ENCODE peak calls at places on chromosome 16, in five cellular contexts. One of them, this sample, is unnamed.

GRCh38 chr16:12760819-12761611 is 42.7 kb downstream of the CPPED1 start:
- DNase-seq in NCI-H2081: no peak
- DNase-seq in upper lobe of right lung: no peak
- DNase-seq in stimulated activated naive CD8-positive, alpha-beta T cell treated with anti-CD3 and anti-CD28 coated beads, Interleukin-15, amount 100 ng/mL, for 72 hours: no peak
- DNase-seq in A172: no peak
- DNase-seq in this sample: no peak

GRCh38 chr16:8863594-8864424 is 5.0 kb downstream of the CARHSP1 start:
- DNase-seq in NCI-H2081: no peak
- DNase-seq in upper lobe of right lung: no peak
- DNase-seq in stimulated activated naive CD8-positive, alpha-beta T cell treated with anti-CD3 and anti-CD28 coated beads, Interleukin-15, amount 100 ng/mL, for 72 hours: no peak
- DNase-seq in A172: no peak
- DNase-seq in this sample: peak

GRCh38 chr16:4947722-4948503 is 10.2 kb upstream of the SEC14L5 start:
- DNase-seq in NCI-H2081: peak
- DNase-seq in upper lobe of right lung: no peak
- DNase-seq in stimulated activated naive CD8-positive, alpha-beta T cell treated with anti-CD3 and anti-CD28 coated beads, Interleukin-15, amount 100 ng/mL, for 72 hours: no peak
- DNase-seq in A172: peak
- DNase-seq in this sample: no peak

GRCh38 chr16:54240180-54241125 is 46.1 kb downstream of the IRX3 start:
- DNase-seq in NCI-H2081: no peak
- DNase-seq in upper lobe of right lung: no peak
- DNase-seq in stimulated activated naive CD8-positive, alpha-beta T cell treated with anti-CD3 and anti-CD28 coated beads, Interleukin-15, amount 100 ng/mL, for 72 hours: no peak
- DNase-seq in A172: no peak
- DNase-seq in this sample: no peak

GRCh38 chr16:88712362-88712979 is 6.2 kb downstream of the CTU2 start:
- DNase-seq in NCI-H2081: no peak
- DNase-seq in upper lobe of right lung: no peak
- DNase-seq in stimulated activated naive CD8-positive, alpha-beta T cell treated with anti-CD3 and anti-CD28 coated beads, Interleukin-15, amount 100 ng/mL, for 72 hours: no peak
- DNase-seq in A172: no peak
- DNase-seq in this sample: no peak

GRCh38 chr16:68411086-68411485 is 37.2 kb downstream of the SMPD3 start:
- DNase-seq in NCI-H2081: no peak
- DNase-seq in upper lobe of right lung: peak
- DNase-seq in stimulated activated naive CD8-positive, alpha-beta T cell treated with anti-CD3 and anti-CD28 coated beads, Interleukin-15, amount 100 ng/mL, for 72 hours: no peak
- DNase-seq in A172: no peak
- DNase-seq in this sample: no peak

GRCh38 chr16:74025-74424 is 1.6 kb upstream of the RHBDF1 start:
- DNase-seq in NCI-H2081: no peak
- DNase-seq in upper lobe of right lung: no peak
- DNase-seq in stimulated activated naive CD8-positive, alpha-beta T cell treated with anti-CD3 and anti-CD28 coated beads, Interleukin-15, amount 100 ng/mL, for 72 hours: no peak
- DNase-seq in A172: no peak
- DNase-seq in this sample: no peak

GRCh38 chr16:8919089-8919933 is 37.2 kb downstream of the LITAFD start:
- DNase-seq in NCI-H2081: no peak
- DNase-seq in upper lobe of right lung: no peak
- DNase-seq in stimulated activated naive CD8-positive, alpha-beta T cell treated with anti-CD3 and anti-CD28 coated beads, Interleukin-15, amount 100 ng/mL, for 72 hours: no peak
- DNase-seq in A172: no peak
- DNase-seq in this sample: no peak

GRCh38 chr16:57846078-57846697 is 43.9 kb upstream of the KIFC3 start:
- DNase-seq in NCI-H2081: no peak
- DNase-seq in upper lobe of right lung: no peak
- DNase-seq in stimulated activated naive CD8-positive, alpha-beta T cell treated with anti-CD3 and anti-CD28 coated beads, Interleukin-15, amount 100 ng/mL, for 72 hours: no peak
- DNase-seq in A172: peak
- DNase-seq in this sample: no peak

GRCh38 chr16:4489030-4489429 is 12.8 kb downstream of the HMOX2 start:
- DNase-seq in NCI-H2081: no peak
- DNase-seq in upper lobe of right lung: no peak
- DNase-seq in stimulated activated naive CD8-positive, alpha-beta T cell treated with anti-CD3 and anti-CD28 coated beads, Interleukin-15, amount 100 ng/mL, for 72 hours: no peak
- DNase-seq in A172: peak
- DNase-seq in this sample: no peak

GRCh38 chr16:23148166-23148512 is 1.1 kb downstream of the USP31 start:
- DNase-seq in NCI-H2081: no peak
- DNase-seq in upper lobe of right lung: no peak
- DNase-seq in stimulated activated naive CD8-positive, alpha-beta T cell treated with anti-CD3 and anti-CD28 coated beads, Interleukin-15, amount 100 ng/mL, for 72 hours: no peak
- DNase-seq in A172: no peak
- DNase-seq in this sample: no peak

GRCh38 chr16:2468142-2468724 is 2.9 kb upstream of the NTN3 start:
- DNase-seq in NCI-H2081: peak
- DNase-seq in upper lobe of right lung: no peak
- DNase-seq in stimulated activated naive CD8-positive, alpha-beta T cell treated with anti-CD3 and anti-CD28 coated beads, Interleukin-15, amount 100 ng/mL, for 72 hours: no peak
- DNase-seq in A172: no peak
- DNase-seq in this sample: peak

GRCh38 chr16:29984137-29984763 is 10.6 kb downstream of the TAOK2 start:
- DNase-seq in NCI-H2081: no peak
- DNase-seq in upper lobe of right lung: no peak
- DNase-seq in stimulated activated naive CD8-positive, alpha-beta T cell treated with anti-CD3 and anti-CD28 coated beads, Interleukin-15, amount 100 ng/mL, for 72 hours: no peak
- DNase-seq in A172: no peak
- DNase-seq in this sample: no peak

GRCh38 chr16:25066747-25067631 is 44.6 kb upstream of the LCMT1 start:
- DNase-seq in NCI-H2081: peak
- DNase-seq in upper lobe of right lung: peak
- DNase-seq in stimulated activated naive CD8-positive, alpha-beta T cell treated with anti-CD3 and anti-CD28 coated beads, Interleukin-15, amount 100 ng/mL, for 72 hours: peak
- DNase-seq in A172: peak
- DNase-seq in this sample: peak

GRCh38 chr16:51327001-51327400 is 175.9 kb upstream of the SALL1 start:
- DNase-seq in NCI-H2081: no peak
- DNase-seq in upper lobe of right lung: no peak
- DNase-seq in stimulated activated naive CD8-positive, alpha-beta T cell treated with anti-CD3 and anti-CD28 coated beads, Interleukin-15, amount 100 ng/mL, for 72 hours: no peak
- DNase-seq in A172: peak
- DNase-seq in this sample: no peak

GRCh38 chr16:7319514-7319913 is 13.1 kb upstream of the RBFOX1 start:
- DNase-seq in NCI-H2081: no peak
- DNase-seq in upper lobe of right lung: no peak
- DNase-seq in stimulated activated naive CD8-positive, alpha-beta T cell treated with anti-CD3 and anti-CD28 coated beads, Interleukin-15, amount 100 ng/mL, for 72 hours: no peak
- DNase-seq in A172: no peak
- DNase-seq in this sample: no peak

GRCh38 chr16:50207652-50208051 is 54.5 kb downstream of the TENT4B start:
- DNase-seq in NCI-H2081: no peak
- DNase-seq in upper lobe of right lung: no peak
- DNase-seq in stimulated activated naive CD8-positive, alpha-beta T cell treated with anti-CD3 and anti-CD28 coated beads, Interleukin-15, amount 100 ng/mL, for 72 hours: no peak
- DNase-seq in A172: peak
- DNase-seq in this sample: no peak

This sample was measured in Calu3.